ENCODE peak calls at places on chromosome 5, in five cellular contexts. F is CD8-positive, alpha-beta T cell; W is mesendoderm; G is aorta; Z is IMR-90. T is an unnamed sample. For H3K4me1, the result is how much of the 10 kb centered on the place peaks cover.

GRCh38 chr5:93163010-93163663 is 417.9 kb downstream of the NR2F1-AS1 start:
- DNase-seq in F (no peak), W (peak), G (no peak), Z (peak), T (no peak)

GRCh38 chr5:131607418-131607817 is 27.6 kb downstream of the RAPGEF6 start:
- DNase-seq in F (no peak), W (no peak), G (no peak), Z (no peak), T (no peak)

GRCh38 chr5:123813937-123814624 is 302.1 kb downstream of the CSNK1G3 start:
- DNase-seq in F (no peak), W (peak), G (no peak), Z (peak), T (no peak)

GRCh38 chr5:67021031-67021430 is 175.6 kb downstream of the CD180 start:
- DNase-seq in F (no peak), W (no peak), G (no peak), Z (no peak), T (peak)

GRCh38 chr5:132385321-132386105 is 16.0 kb downstream of the SLC22A5 start:
- DNase-seq in F (peak), W (peak), G (peak), Z (peak), T (no peak)

GRCh38 chr5:56412601-56413379 is 179.7 kb upstream of the ANKRD55 start:
- DNase-seq in F (no peak), W (no peak), G (peak), Z (no peak), T (no peak)

GRCh38 chr5:53262348-53262970 is 152.9 kb upstream of the MOCS2 start:
- DNase-seq in F (no peak), W (peak), G (no peak), Z (peak), T (no peak)

GRCh38 chr5:110053824-110054223 is 364.1 kb downstream of the MAN2A1 start:
- DNase-seq in F (no peak), W (no peak), G (no peak), Z (no peak), T (no peak)

GRCh38 chr5:138448070-138448469 is 9.2 kb downstream of the REEP2 start:
- DNase-seq in F (no peak), W (no peak), G (peak), Z (no peak), T (no peak)

GRCh38 chr5:99034336-99034735 is 105.5 kb upstream of the CHD1 start:
- DNase-seq in F (no peak), W (no peak), G (no peak), Z (peak), T (no peak)

GRCh38 chr5:115842952-115843351 is 1.2 kb downstream of the AP3S1 start:
- DNase-seq in F (no peak), W (no peak), G (no peak), Z (no peak), T (no peak)

GRCh38 chr5:41683181-41683580 is 172.8 kb upstream of the PLCXD3 start:
- DNase-seq in F (no peak), W (no peak), G (no peak), Z (no peak), T (no peak)

GRCh38 chr5:163458778-163459405 is 1.0 kb downstream of the NUDCD2 start:
- DNase-seq in F (no peak), W (no peak), G (no peak), Z (no peak), T (no peak)

GRCh38 chr5:163456029-163456589 is 3.8 kb downstream of the NUDCD2 start:
- DNase-seq in F (no peak), W (no peak), G (no peak), Z (no peak), T (no peak)

GRCh38 chr5:163456840-163457239 is 3.1 kb downstream of the NUDCD2 start:
- DNase-seq in F (no peak), W (no peak), G (no peak), Z (no peak), T (no peak)

GRCh38 chr5:163451489-163451888 is 8.4 kb downstream of the NUDCD2 start:
- DNase-seq in F (no peak), W (no peak), G (no peak), Z (no peak), T (no peak)

DNA sequence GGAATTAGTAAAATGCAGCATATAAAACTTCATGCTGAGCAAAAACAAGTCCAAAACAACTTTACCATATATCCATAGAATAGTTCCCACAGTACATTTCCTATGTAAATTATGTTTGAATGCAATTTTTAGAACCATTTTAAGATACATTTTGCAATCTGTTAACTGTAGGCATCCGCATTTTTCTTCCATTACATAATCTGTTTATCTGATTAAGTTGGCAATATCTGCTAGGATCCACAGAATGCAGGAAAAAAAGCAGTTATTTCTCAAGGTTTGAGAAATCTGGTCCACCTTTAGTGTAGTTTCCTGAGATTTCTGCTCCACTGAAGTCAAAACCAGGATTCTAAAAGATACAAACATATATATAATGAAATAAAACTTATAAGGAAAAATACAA is 6.2 kb downstream of the NUDCD2 start:
- DNase-seq in F (no peak), W (no peak), G (no peak), Z (peak), T (no peak)
- H3K27ac ChIP-seq in F (no peak), W (no peak), G (no peak), Z (no peak), T (no peak)

GRCh38 chr5:172412724-172413260 is 41.5 kb downstream of the SH3PXD2B start:
- DNase-seq in F (no peak), W (no peak), G (peak), Z (peak), T (no peak)
- H3K4me1 ChIP-seq in F (under half), W (under half), G (under half), Z (under half), T (under half)

GRCh38 chr5:107203231-107203630 is 467.5 kb downstream of the EFNA5 start:
- DNase-seq in F (no peak), W (no peak), G (no peak), Z (no peak), T (no peak)

GRCh38 chr5:107195996-107196395 is 474.7 kb downstream of the EFNA5 start:
- DNase-seq in F (no peak), W (no peak), G (no peak), Z (no peak), T (no peak)

GRCh38 chr5:107204413-107204812 is 466.3 kb downstream of the EFNA5 start:
- DNase-seq in F (no peak), W (no peak), G (no peak), Z (no peak), T (no peak)

GRCh38 chr5:107196500-107196899 is 474.2 kb downstream of the EFNA5 start:
- DNase-seq in F (no peak), W (no peak), G (no peak), Z (no peak), T (no peak)

DNA sequence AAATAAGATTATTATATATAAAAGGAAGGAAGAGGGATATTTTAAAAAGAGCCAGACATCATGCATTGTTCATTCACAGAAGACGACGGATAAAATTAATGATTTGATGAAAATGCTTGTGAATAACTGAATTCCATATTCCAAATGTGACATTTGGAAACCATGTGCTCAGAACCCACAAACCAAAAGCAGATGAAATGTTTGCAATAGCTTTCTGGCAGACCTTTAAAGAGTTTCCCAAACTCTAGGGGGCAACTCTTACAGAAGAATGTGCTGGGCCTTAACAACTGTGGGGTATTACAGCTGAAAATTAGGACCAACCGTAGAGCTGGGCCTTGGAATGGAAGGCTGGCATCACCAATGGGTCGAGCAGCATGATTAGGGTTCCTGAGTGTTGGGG is 471.0 kb downstream of the EFNA5 start:
- DNase-seq in F (no peak), W (no peak), G (no peak), Z (no peak), T (no peak)
- H3K27ac ChIP-seq in F (no peak), W (no peak), G (no peak), Z (no peak), T (no peak)

DNA sequence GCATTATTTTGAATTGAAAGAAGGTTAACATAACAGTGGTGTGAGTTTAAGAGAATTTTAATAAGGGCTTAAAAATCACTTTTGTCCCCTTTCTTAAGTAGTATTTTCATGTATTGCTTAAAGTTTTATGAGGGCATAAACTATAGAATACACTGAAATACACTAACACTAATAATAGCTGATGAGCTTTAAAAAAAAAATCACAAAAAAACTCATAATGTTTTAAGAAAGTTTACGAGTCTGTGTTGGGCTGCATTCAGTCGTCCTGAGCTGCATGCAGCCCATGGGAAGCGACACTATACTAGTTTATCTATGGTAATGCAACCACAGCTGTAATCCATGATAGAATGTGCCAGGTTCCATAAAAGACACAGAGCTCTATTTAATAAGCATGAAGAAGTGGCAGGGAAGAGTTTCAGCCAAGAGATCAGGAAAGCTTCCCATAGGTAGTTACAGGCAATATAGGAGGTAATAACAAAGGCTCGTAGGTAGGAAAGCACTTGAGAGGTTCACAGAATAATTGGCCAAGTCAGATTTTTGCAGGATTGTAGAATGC is 4.5 kb downstream of the SREK1IP1 start:
- DNase-seq in F (no peak), W (peak), G (no peak), Z (no peak), T (no peak)
- H3K4me1 ChIP-seq in F (under half), W (under half), G (under half), Z (under half), T (under half)

GRCh38 chr5:154598021-154598420 is 120.0 kb upstream of the HAND1 start:
- DNase-seq in F (no peak), W (no peak), G (no peak), Z (no peak), T (no peak)
- H3K27ac ChIP-seq in F (no peak), W (no peak), G (no peak), Z (no peak), T (no peak)